ENCODE peak calls at places on chromosomes 16 and 17, in five cellular contexts. E is HuH-7, I is coronary artery, U is uterus, O is GM23248. L is an unnamed sample.
A peak's percentile ranks its signal among the peaks of the same experiment; 100 is the strongest.

GRCh38 chr16:4689091-4689671 is 4.2 kb upstream of the NUDT16L1 start:
- DNase-seq in U (no peak), E (no peak), O (no peak), I (no peak), L (no peak)

GRCh38 chr17:78174332-78174869 is 6.0 kb downstream of the SYNGR2 start:
- DNase-seq in E (no peak), I (peak; percentile 92), U (peak; percentile 50), O (no peak), L (no peak)

GRCh38 chr17:81405382-81406005 is 10.2 kb downstream of the BAHCC1 start:
- DNase-seq in E (no peak), I (peak; percentile 96), U (peak; percentile 95), O (peak; percentile 64), L (no peak)

GRCh38 chr16:59586331-59586730 is 852.2 kb upstream of the GOT2 start:
- DNase-seq in U (no peak), I (no peak), E (no peak), O (no peak), L (no peak)

GRCh38 chr17:62161405-62162148 is 96.5 kb upstream of the MED13 start:
- DNase-seq in E (no peak), I (no peak), O (no peak), U (no peak), L (no peak)

GRCh38 chr17:15456972-15457722 is 10.3 kb downstream of the CDRT4 start:
- DNase-seq in I (no peak), O (peak; percentile 87), E (no peak), U (peak; percentile 70), L (no peak)

GRCh38 chr17:82095777-82096708 is 2.0 kb downstream of the FASN start:
- DNase-seq in O (no peak), I (no peak), E (no peak), U (peak; percentile 18), L (no peak)

GRCh38 chr17:59786213-59786535 is 78.7 kb downstream of the VMP1 start:
- DNase-seq in E (no peak), I (no peak), O (no peak), U (no peak), L (no peak)

GRCh38 chr16:55340445-55340844 is 16.4 kb downstream of the IRX6 start:
- DNase-seq in I (no peak), O (no peak), U (no peak), E (no peak), L (no peak)

L was measured in K562.